ENCODE peak calls at places on chromosomes 13 and 19, in nine cellular contexts. Z is stomach, G is astrocyte of the spinal cord, O is colonic mucosa, I is lung, J is brain microvascular endothelial cell, F is glutamatergic neuron, U is IMR-90, P is GM12878. S is an unnamed sample.

GRCh38 chr19:19274716-19275115 is 1.6 kb upstream of the TM6SF2 start:
- DNase-seq in Z (no peak), G (no peak), O (no peak), I (no peak), J (no peak), F (no peak), U (no peak), P (no peak), S (no peak)

GRCh38 chr13:33109801-33110200 is 93.6 kb downstream of the KL start:
- DNase-seq in Z (no peak), G (no peak), O (no peak), I (no peak), J (no peak), F (peak), U (no peak), P (no peak), S (no peak)

GRCh38 chr13:29483211-29483610 is 112.3 kb downstream of the SLC7A1 start:
- DNase-seq in Z (peak), G (no peak), O (no peak), I (peak), J (no peak), F (no peak), U (no peak), P (no peak), S (no peak)

GRCh38 chr13:53445682-53446081 is 417.1 kb downstream of the OLFM4 start:
- DNase-seq in Z (no peak), G (no peak), O (no peak), I (no peak), J (no peak), F (no peak), U (no peak), P (no peak), S (no peak)

GRCh38 chr19:4801085-4801619 is 9.6 kb downstream of the FEM1A start:
- DNase-seq in Z (no peak), G (no peak), O (no peak), I (no peak), J (no peak), F (no peak), U (no peak), P (no peak), S (no peak)

GRCh38 chr19:1760020-1760419 is 6.7 kb downstream of the ONECUT3 start:
- DNase-seq in Z (no peak), G (no peak), O (no peak), I (no peak), J (no peak), F (no peak), U (no peak), P (no peak), S (no peak)

GRCh38 chr13:25420161-25420560 is 48.4 kb downstream of the ATP8A2 start:
- DNase-seq in Z (no peak), G (no peak), O (no peak), I (no peak), J (no peak), F (no peak), U (no peak), P (no peak), S (no peak)

GRCh38 chr13:85386424-85386823 is 412.8 kb downstream of the SLITRK6 start:
- DNase-seq in Z (no peak), G (peak), O (no peak), I (no peak), J (peak), F (no peak), U (no peak), P (no peak), S (no peak)

GRCh38 chr13:111952814-111953213 is 114.1 kb upstream of the SOX1 start:
- DNase-seq in Z (no peak), G (no peak), O (no peak), I (no peak), J (no peak), F (peak), U (no peak), P (no peak), S (no peak)

GRCh38 chr13:68481130-68481529 is 1251.0 kb upstream of the PCDH9 start:
- DNase-seq in Z (no peak), G (no peak), O (no peak), I (no peak), J (no peak), F (no peak), U (no peak), P (no peak), S (no peak)

GRCh38 chr13:111901301-111901905 is 165.5 kb upstream of the SOX1 start:
- DNase-seq in Z (no peak), G (no peak), O (no peak), I (no peak), J (no peak), F (no peak), U (no peak), P (no peak), S (no peak)

GRCh38 chr19:46661020-46661731 is at the start of gene DACT3:
- DNase-seq in Z (peak), G (peak), O (peak), I (peak), J (peak), F (peak), U (peak), P (peak), S (peak)

GRCh38 chr19:37981785-37982475 is 74.9 kb downstream of the SIPA1L3 start:
- DNase-seq in Z (peak), G (no peak), O (peak), I (no peak), J (no peak), F (no peak), U (peak), P (no peak), S (no peak)

GRCh38 chr13:94988654-94989053 is 276.3 kb upstream of the SOX21 start:
- DNase-seq in Z (no peak), G (no peak), O (no peak), I (no peak), J (no peak), F (no peak), U (no peak), P (no peak), S (no peak)

GRCh38 chr19:39436350-39436716 is 584 bp upstream of the RPS16 start:
- DNase-seq in Z (no peak), G (no peak), O (no peak), I (no peak), J (no peak), F (no peak), U (no peak), P (no peak), S (no peak)

GRCh38 chr19:44662686-44663085 is 8.6 kb upstream of the CEACAM19 start:
- DNase-seq in Z (no peak), G (peak), O (no peak), I (no peak), J (no peak), F (no peak), U (peak), P (no peak), S (no peak)

GRCh38 chr13:21909331-21909730 is 238.5 kb downstream of the FGF9 start:
- DNase-seq in Z (no peak), G (no peak), O (no peak), I (no peak), J (no peak), F (no peak), U (no peak), P (no peak), S (peak)

GRCh38 chr19:46256855-46257254 is 27.3 kb downstream of the IGFL1 start:
- DNase-seq in Z (no peak), G (no peak), O (no peak), I (no peak), J (no peak), F (no peak), U (peak), P (no peak), S (no peak)

GRCh38 chr19:35314858-35315470 is 14.0 kb upstream of the CD22 start:
- DNase-seq in Z (no peak), G (no peak), O (no peak), I (no peak), J (no peak), F (no peak), U (no peak), P (no peak), S (no peak)

GRCh38 chr19:35316560-35316959 is 12.4 kb upstream of the CD22 start:
- DNase-seq in Z (no peak), G (no peak), O (no peak), I (no peak), J (no peak), F (no peak), U (no peak), P (no peak), S (no peak)

GRCh38 chr19:35314031-35314430 is 15.0 kb upstream of the CD22 start:
- DNase-seq in Z (no peak), G (no peak), O (no peak), I (no peak), J (no peak), F (no peak), U (no peak), P (no peak), S (no peak)

GRCh38 chr19:35317464-35318043 is 11.4 kb upstream of the CD22 start:
- DNase-seq in Z (no peak), G (no peak), O (no peak), I (no peak), J (no peak), F (no peak), U (no peak), P (no peak), S (no peak)

GRCh38 chr19:35315883-35316282 is 13.1 kb upstream of the CD22 start:
- DNase-seq in Z (no peak), G (no peak), O (no peak), I (no peak), J (no peak), F (no peak), U (no peak), P (no peak), S (no peak)
- TF ChIP-seq CTCF in Z (no peak), G (no peak), O (no peak), I (no peak), J (no peak), F (no peak), U (no peak), P (peak), S (no peak)

GRCh38 chr19:55624109-55625003 is at the start of gene ZNF784:
- DNase-seq in Z (peak), G (peak), O (peak), I (peak), J (peak), F (peak), U (peak), P (no peak), S (peak)
- TF ChIP-seq CTCF in Z (no peak), G (no peak), O (no peak), I (no peak), J (no peak), F (no peak), U (no peak), P (no peak), S (no peak)

GRCh38 chr13:77915676-77916075 is 3.0 kb downstream of the EDNRB start:
- DNase-seq in Z (no peak), G (no peak), O (no peak), I (no peak), J (no peak), F (no peak), U (no peak), P (no peak), S (no peak)

GRCh38 chr13:77916481-77916880 is 2.1 kb downstream of the EDNRB start:
- DNase-seq in Z (no peak), G (no peak), O (no peak), I (no peak), J (no peak), F (no peak), U (no peak), P (no peak), S (no peak)

GRCh38 chr13:77919351-77920294 is 992 bp upstream of the EDNRB start:
- DNase-seq in Z (no peak), G (peak), O (peak), I (peak), J (peak), F (peak), U (peak), P (no peak), S (no peak)

DNA sequence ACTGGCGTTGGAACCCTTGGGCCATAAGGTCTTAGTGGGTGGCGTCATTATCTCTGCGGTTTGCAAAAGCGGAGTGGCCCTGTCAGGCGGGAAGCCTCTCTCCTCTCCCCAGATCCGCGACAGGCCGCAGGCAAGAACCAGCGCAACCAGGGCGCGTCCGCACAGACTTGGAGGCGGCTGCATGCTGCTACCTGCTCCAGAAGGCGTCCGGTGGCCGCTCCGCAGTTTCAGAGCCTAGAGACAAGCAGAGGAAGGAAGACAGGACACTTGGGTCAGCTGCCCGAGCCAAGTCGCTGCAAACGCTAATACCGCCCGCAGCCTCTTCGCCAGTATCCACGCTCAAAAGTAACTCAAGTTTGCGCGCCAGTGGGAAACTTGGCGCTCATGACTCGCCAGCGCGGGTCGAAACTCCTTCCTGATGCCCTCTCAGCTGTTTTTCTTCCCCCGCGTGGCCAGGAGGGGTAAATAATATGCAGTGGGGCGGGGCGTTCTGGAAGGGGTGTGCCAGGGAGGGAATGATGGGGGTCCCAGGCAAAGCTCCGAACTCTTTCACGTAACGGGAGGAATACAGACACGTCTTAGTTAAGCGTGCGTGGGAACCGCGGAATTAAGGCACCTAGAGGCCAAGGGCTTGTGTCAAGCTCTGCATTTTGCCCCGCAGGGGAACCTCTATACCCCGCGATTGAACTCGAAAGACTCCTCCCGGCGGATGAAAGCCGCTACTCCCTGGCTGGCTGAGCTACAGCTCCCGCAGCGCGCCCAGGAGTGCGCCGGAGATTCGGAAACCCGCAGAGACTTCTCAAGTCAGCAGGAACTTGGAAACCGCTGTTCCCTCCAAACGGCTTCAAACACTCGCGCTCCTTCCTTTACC is at the start of gene EDNRB:
- DNase-seq in Z (peak), G (peak), O (peak), I (peak), J (peak), F (peak), U (peak), P (no peak), S (peak)
- TF ChIP-seq CTCF in Z (no peak), G (peak), O (no peak), I (no peak), J (peak), F (no peak), U (no peak), P (no peak), S (no peak)

GRCh38 chr19:6717036-6717435 is 3.4 kb downstream of the C3 start:
- DNase-seq in Z (no peak), G (no peak), O (no peak), I (no peak), J (no peak), F (peak), U (no peak), P (no peak), S (no peak)
- TF ChIP-seq CTCF in Z (no peak), G (no peak), O (no peak), I (no peak), J (no peak), F (no peak), U (no peak), P (peak), S (no peak)

DNA sequence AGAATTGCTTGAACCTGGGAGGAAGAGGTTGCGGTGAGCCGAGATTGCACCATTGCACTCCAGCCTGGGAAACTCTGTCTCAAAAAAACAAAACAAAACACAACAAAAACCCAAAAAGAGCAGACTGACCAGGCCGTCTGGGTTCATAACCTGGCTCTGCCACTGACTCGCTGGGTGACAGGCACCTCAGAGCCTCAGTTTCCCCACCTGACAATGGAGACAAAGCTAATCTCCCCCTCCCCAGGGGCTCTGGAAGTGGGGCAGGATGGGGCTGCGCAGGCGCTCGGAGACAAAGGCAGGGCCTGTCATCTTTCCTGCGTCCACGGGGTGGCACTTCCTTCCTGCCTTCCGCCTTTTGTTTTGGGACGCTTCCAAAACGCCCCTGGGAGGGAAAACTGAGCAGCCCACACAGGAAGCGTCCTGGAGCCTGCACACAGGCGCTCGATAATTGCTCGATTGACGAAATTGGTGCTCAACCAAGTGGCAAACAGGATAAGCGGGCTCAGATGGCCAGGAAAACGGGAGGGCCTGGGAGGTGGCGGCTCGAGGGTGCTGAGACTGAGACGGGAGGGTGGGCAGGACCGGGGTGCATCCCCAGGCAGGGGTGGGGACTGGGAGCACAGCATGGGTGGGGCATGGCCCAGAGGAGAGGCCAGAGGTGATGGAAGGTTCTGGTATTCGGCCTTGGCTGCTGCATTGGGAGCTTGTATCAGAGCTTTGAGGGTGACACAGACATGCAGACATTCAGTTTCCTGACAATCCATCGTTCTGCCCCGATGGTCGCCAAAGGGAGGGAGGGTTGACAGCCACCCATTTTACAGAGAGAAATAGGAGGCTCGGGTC is 17.8 kb downstream of the SPC24 start:
- DNase-seq in Z (peak), G (peak), O (peak), I (peak), J (peak), F (peak), U (peak), P (no peak), S (peak)
- TF ChIP-seq CTCF in Z (no peak), G (peak), O (peak), I (peak), J (peak), F (peak), U (peak), P (peak), S (peak)

S was measured in RWPE1.